ENCODE peak calls at places on chromosomes 5 and 9, in five cellular contexts. V is H1, A is GM12878, C is HepG2, T is K562. X is an unnamed sample.

GRCh38 chr9:134146774-134147493 is 11.1 kb downstream of the WDR5 start:
- DNase-seq in V (no peak), A (no peak), C (no peak), T (no peak), X (no peak)

GRCh38 chr5:568809-569208 is 43.3 kb upstream of the CEP72 start:
- DNase-seq in V (no peak), A (no peak), C (no peak), T (no peak), X (no peak)

GRCh38 chr5:146703899-146704298 is 174.7 kb downstream of the PPP2R2B start:
- DNase-seq in V (no peak), A (no peak), C (no peak), T (no peak), X (no peak)

GRCh38 chr5:158727771-158728311 is 371.9 kb downstream of the EBF1 start:
- DNase-seq in V (no peak), A (no peak), C (peak), T (no peak), X (no peak)

GRCh38 chr5:37893414-37894134 is 53.7 kb upstream of the GDNF start:
- DNase-seq in V (no peak), A (no peak), C (no peak), T (no peak), X (no peak)

GRCh38 chr9:2307480-2307879 is 292.3 kb downstream of the SMARCA2 start:
- DNase-seq in V (no peak), A (no peak), C (no peak), T (no peak), X (no peak)

GRCh38 chr9:95409650-95410426 is 92.3 kb upstream of the FANCC start:
- DNase-seq in V (no peak), A (no peak), C (peak), T (peak), X (peak)

GRCh38 chr9:28915256-28915930 is 1342.1 kb upstream of the C9orf72 start:
- DNase-seq in V (no peak), A (no peak), C (no peak), T (no peak), X (peak)

GRCh38 chr9:16371306-16371705 is 499.2 kb downstream of the BNC2 start:
- DNase-seq in V (no peak), A (no peak), C (no peak), T (no peak), X (no peak)

GRCh38 chr9:129476821-129477611 is 143.9 kb downstream of the C9orf50 start:
- DNase-seq in V (no peak), A (no peak), C (peak), T (peak), X (peak)

GRCh38 chr5:133400831-133401351 is 211.4 kb downstream of the FSTL4 start:
- DNase-seq in V (no peak), A (no peak), C (no peak), T (no peak), X (no peak)

GRCh38 chr5:40414922-40415321 is 264.8 kb upstream of the PTGER4 start:
- DNase-seq in V (no peak), A (no peak), C (no peak), T (no peak), X (no peak)

GRCh38 chr9:93041108-93041802 is 17.2 kb upstream of the SUSD3 start:
- DNase-seq in V (no peak), A (no peak), C (no peak), T (peak), X (peak)

GRCh38 chr9:3441197-3441816 is 84.5 kb downstream of the RFX3 start:
- DNase-seq in V (no peak), A (peak), C (peak), T (peak), X (peak)

GRCh38 chr9:127785023-127785932 is 556 bp upstream of the CDK9 start:
- DNase-seq in V (no peak), A (no peak), C (peak), T (peak), X (peak)

GRCh38 chr9:20904995-20905394 is 126.4 kb downstream of the HACD4 start:
- DNase-seq in V (no peak), A (no peak), C (no peak), T (no peak), X (no peak)

GRCh38 chr5:143543358-143544255 is 140.1 kb upstream of the NR3C1 start:
- DNase-seq in V (no peak), A (no peak), C (peak), T (no peak), X (peak)

GRCh38 chr5:153672347-153673090 is 182.0 kb downstream of the GRIA1 start:
- DNase-seq in V (no peak), A (no peak), C (no peak), T (no peak), X (no peak)

GRCh38 chr5:141149812-141150211 is at the start of gene PCDHB6:
- DNase-seq in V (no peak), A (no peak), C (peak), T (peak), X (peak)

GRCh38 chr9:75798484-75798883 is 92.0 kb upstream of the PCSK5 start:
- DNase-seq in V (no peak), A (no peak), C (no peak), T (no peak), X (no peak)

GRCh38 chr5:173963107-173963506 is 25.9 kb upstream of the C5orf47 start:
- DNase-seq in V (no peak), A (no peak), C (no peak), T (no peak), X (peak)

GRCh38 chr5:21195145-21195544 is 1207.1 kb upstream of the CDH18 start:
- DNase-seq in V (no peak), A (no peak), C (no peak), T (no peak), X (no peak)

GRCh38 chr5:155128786-155129512 is 115.4 kb downstream of the KIF4B start:
- DNase-seq in V (no peak), A (no peak), C (no peak), T (no peak), X (peak)

GRCh38 chr9:125359011-125359410 is 97.4 kb downstream of the GAPVD1 start:
- DNase-seq in V (no peak), A (no peak), C (no peak), T (no peak), X (no peak)

GRCh38 chr5:95853490-95853889 is 31.0 kb upstream of the GLRX start:
- DNase-seq in V (no peak), A (no peak), C (no peak), T (no peak), X (no peak)

GRCh38 chr5:82593481-82593880 is 315.3 kb upstream of the RPS23 start:
- DNase-seq in V (no peak), A (no peak), C (no peak), T (no peak), X (no peak)

GRCh38 chr9:94139672-94140417 is 55.6 kb downstream of the PTPDC1 start:
- DNase-seq in V (no peak), A (no peak), C (no peak), T (peak), X (peak)

GRCh38 chr5:71873202-71873601 is 154.1 kb downstream of the CARTPT start:
- DNase-seq in V (no peak), A (no peak), C (no peak), T (no peak), X (no peak)

GRCh38 chr5:138276402-138277054 is 2.1 kb upstream of the GFRA3 start:
- DNase-seq in V (no peak), A (no peak), C (peak), T (no peak), X (peak)

GRCh38 chr5:71988808-71989207 is 118.5 kb upstream of the MAP1B start:
- DNase-seq in V (no peak), A (no peak), C (peak), T (no peak), X (no peak)

GRCh38 chr9:127558581-127559246 is 53.4 kb upstream of the STXBP1 start:
- DNase-seq in V (no peak), A (no peak), C (no peak), T (no peak), X (no peak)

DNA sequence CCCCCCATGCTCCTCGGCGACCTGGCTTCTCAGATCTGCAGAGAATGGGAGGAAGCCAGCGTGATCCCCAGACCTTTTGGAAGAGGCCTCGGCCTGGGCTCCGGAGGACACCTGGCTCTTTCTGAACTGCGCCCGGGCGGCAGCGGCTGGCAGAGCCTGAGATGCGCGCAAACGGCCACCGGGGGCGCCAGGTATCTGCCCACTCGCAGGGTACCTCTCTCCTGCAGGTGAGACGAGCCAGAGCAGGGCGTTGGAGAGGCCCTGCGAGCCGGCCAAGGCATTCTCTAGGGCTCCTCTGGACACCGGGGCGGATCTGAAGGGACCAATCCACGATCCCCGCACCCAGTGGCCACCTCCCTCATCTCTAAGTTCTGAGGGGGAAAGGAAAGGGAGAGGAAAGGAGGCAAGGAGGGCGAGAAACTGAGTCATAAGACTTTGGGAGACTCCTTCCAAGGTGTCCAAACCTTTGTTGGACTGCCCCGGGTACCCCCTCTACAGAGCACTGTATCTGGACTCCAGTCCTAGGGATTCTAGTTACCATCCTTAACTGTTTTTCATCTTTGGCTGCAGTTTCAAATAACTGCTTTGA is 55.0 kb upstream of the SLC46A2 start:
- DNase-seq in V (peak), A (no peak), C (peak), T (peak), X (peak)
- TF ChIP-seq HDAC2 in V (no peak), A (no peak), C (no peak), T (no peak), X (no peak)

GRCh38 chr9:526904-527591 is 312.4 kb downstream of the DOCK8 start:
- DNase-seq in V (no peak), A (no peak), C (no peak), T (no peak), X (no peak)
- TF ChIP-seq HDAC2 in V (no peak), A (no peak), C (no peak), T (no peak), X (no peak)

GRCh38 chr5:109688999-109689739 is 558 bp upstream of the MAN2A1 start:
- DNase-seq in V (peak), A (peak), C (peak), T (peak), X (peak)

GRCh38 chr5:109691248-109691574 is 1.5 kb downstream of the MAN2A1 start:
- DNase-seq in V (no peak), A (no peak), C (no peak), T (no peak), X (no peak)

GRCh38 chr5:109690456-109691247 is 925 bp downstream of the MAN2A1 start:
- DNase-seq in V (no peak), A (no peak), C (peak), T (peak), X (peak)

GRCh38 chr5:109689740-109690455 is at the start of gene MAN2A1:
- DNase-seq in V (no peak), A (no peak), C (peak), T (peak), X (peak)

GRCh38 chr5:109688647-109688998 is 1.1 kb upstream of the MAN2A1 start:
- DNase-seq in V (no peak), A (peak), C (peak), T (no peak), X (no peak)
- TF ChIP-seq HDAC2 in V (no peak), A (no peak), C (no peak), T (peak), X (no peak)

DNA sequence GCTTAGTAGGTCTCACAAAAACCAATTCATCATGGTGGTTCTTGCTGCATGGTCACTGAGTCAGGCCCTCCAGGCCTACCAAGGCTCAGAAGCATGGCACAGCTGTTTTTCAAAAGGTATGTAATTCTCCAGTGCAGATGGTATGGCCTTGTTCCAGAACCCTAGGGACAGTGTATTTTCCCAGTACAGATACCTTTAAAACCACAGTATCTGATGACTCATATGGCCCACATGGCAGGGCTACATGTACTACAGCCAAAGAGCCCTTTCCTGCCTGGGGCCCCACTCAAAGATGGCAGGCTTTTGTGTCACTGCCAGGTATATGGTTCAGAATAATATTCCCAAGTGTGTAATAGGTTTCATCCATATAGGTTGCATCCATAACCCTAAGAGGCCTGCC is 16.5 kb downstream of the CSF2 start:
- DNase-seq in V (no peak), A (no peak), C (no peak), T (no peak), X (peak)
- TF ChIP-seq HDAC2 in V (no peak), A (no peak), C (no peak), T (no peak), X (no peak)

GRCh38 chr5:135310328-135310989 is 88.6 kb downstream of the MACROH2A1 start:
- DNase-seq in V (no peak), A (no peak), C (no peak), T (no peak), X (no peak)
- TF ChIP-seq HDAC2 in V (no peak), A (no peak), C (no peak), T (no peak), X (no peak)

GRCh38 chr9:113399646-113400200 is 1.4 kb downstream of the ALAD start:
- DNase-seq in V (no peak), A (no peak), C (no peak), T (no peak), X (no peak)
- TF ChIP-seq HDAC2 in V (no peak), A (no peak), C (no peak), T (no peak), X (no peak)

DNA sequence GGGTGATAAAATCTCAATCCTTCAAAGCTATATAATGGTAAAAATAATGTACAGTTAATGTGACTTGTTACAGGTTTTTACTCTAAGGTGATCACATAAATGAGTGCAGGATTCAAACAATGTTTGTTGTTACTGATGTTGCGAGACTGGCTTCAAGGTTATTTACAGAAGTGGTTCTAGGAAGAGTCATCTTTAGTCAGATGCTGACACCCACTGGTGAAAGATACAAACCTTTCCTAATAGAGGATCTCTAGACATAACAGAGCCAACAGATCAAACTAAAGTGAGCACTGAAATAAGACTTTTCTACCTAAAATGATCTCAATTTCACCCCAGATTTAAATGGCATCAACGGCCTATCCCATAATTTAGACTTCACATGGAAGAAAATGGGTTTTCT is 20.2 kb downstream of the ARSB start:
- DNase-seq in V (no peak), A (no peak), C (peak), T (no peak), X (peak)
- TF ChIP-seq HDAC2 in V (no peak), A (no peak), C (no peak), T (no peak), X (no peak)